ENCODE peak calls at places on chromosome 9, in five cellular contexts. L, U, J, S and T are unnamed samples.

GRCh38 chr9:124629600-124629999 is 122.4 kb upstream of the NR5A1 start:
- DNase-seq in J (no peak), S (peak; percentile 64), U (no peak), L (no peak), T (no peak)

GRCh38 chr9:120935383-120935857 is 8.8 kb upstream of the TRAF1 start:
- DNase-seq in J (peak; percentile 96), S (peak; percentile 95), L (peak; percentile 88), U (peak; percentile 35), T (peak; percentile 76)

GRCh38 chr9:122261469-122261881 is 3.2 kb downstream of the RBM18 start:
- DNase-seq in J (peak; percentile 61), S (peak; percentile 49), L (peak; percentile 58), U (no peak), T (no peak)

GRCh38 chr9:123267481-123268239 is 726 bp downstream of the STRBP start:
- DNase-seq in J (peak; percentile 27), L (no peak), S (no peak), U (no peak), T (no peak)

GRCh38 chr9:18689881-18690280 is 215.9 kb downstream of the ADAMTSL1 start:
- DNase-seq in J (no peak), U (no peak), S (no peak), L (no peak), T (no peak)

GRCh38 chr9:99353408-99353807 is 131.3 kb downstream of the SEC61B start:
- DNase-seq in U (no peak), L (no peak), J (no peak), S (peak; percentile 90), T (no peak)

GRCh38 chr9:74696520-74696919 is 191.2 kb downstream of the TRPM6 start:
- DNase-seq in J (no peak), U (no peak), L (no peak), S (no peak), T (no peak)

GRCh38 chr9:120099064-120099463 is 480.9 kb downstream of the CDK5RAP2 start:
- DNase-seq in S (no peak), U (peak; percentile 8), J (no peak), L (peak; percentile 10), T (no peak)